ENCODE peak calls at places on chromosome 15, in four cellular contexts. D is HCT116, Y is GM12878, A is H1. L is an unnamed sample.

GRCh38 chr15:65062726-65063125 is 5.1 kb downstream of the RASL12 start:
- DNase-seq in D (no peak), Y (no peak), A (no peak), L (no peak)

GRCh38 chr15:66884661-66885237 is 180.7 kb upstream of the SMAD3 start:
- DNase-seq in D (no peak), Y (no peak), A (peak), L (no peak)

GRCh38 chr15:90126457-90127435 is 24.5 kb upstream of the IDH2 start:
- DNase-seq in D (no peak), Y (no peak), A (peak), L (peak)

GRCh38 chr15:99545605-99546004 is 20.2 kb upstream of the MEF2A start:
- DNase-seq in D (no peak), Y (no peak), A (no peak), L (no peak)

GRCh38 chr15:50884583-50884982 is 23.9 kb upstream of the AP4E1 start:
- DNase-seq in D (no peak), Y (no peak), A (no peak), L (no peak)

GRCh38 chr15:62896969-62897486 is 145.5 kb upstream of the TPM1 start:
- DNase-seq in D (peak), Y (no peak), A (no peak), L (peak)

GRCh38 chr15:71899665-71900064 is 89.3 kb downstream of the NR2E3 start:
- DNase-seq in D (no peak), Y (no peak), A (no peak), L (no peak)

GRCh38 chr15:63538876-63539275 is 34.5 kb downstream of the USP3 start:
- DNase-seq in D (no peak), Y (no peak), A (no peak), L (no peak)

GRCh38 chr15:25796395-25796794 is 66.7 kb downstream of the ATP10A start:
- DNase-seq in D (no peak), Y (no peak), A (no peak), L (no peak)

GRCh38 chr15:73127302-73127936 is 75.2 kb downstream of the NEO1 start:
- DNase-seq in D (peak), Y (peak), A (peak), L (peak)

GRCh38 chr15:25678498-25678865 is 184.6 kb downstream of the ATP10A start:
- DNase-seq in D (no peak), Y (no peak), A (no peak), L (no peak)

GRCh38 chr15:42457445-42458442 is 33.2 kb downstream of the ZNF106 start:
- DNase-seq in D (no peak), Y (peak), A (peak), L (no peak)

GRCh38 chr15:72468103-72468502 is 6.0 kb upstream of the ARIH1 start:
- DNase-seq in D (no peak), Y (no peak), A (no peak), L (no peak)

GRCh38 chr15:39946862-39947261 is 12.9 kb downstream of the EIF2AK4 start:
- DNase-seq in D (no peak), Y (no peak), A (no peak), L (no peak)

GRCh38 chr15:44325568-44325967 is 37.0 kb downstream of the GOLM2 start:
- DNase-seq in D (no peak), Y (no peak), A (no peak), L (no peak)

GRCh38 chr15:58401991-58402649 is 29.7 kb upstream of the LIPC start:
- DNase-seq in D (no peak), Y (no peak), A (no peak), L (no peak)

GRCh38 chr15:51874751-51875644 is 45.5 kb downstream of the TMOD3 start:
- DNase-seq in D (peak), Y (no peak), A (no peak), L (no peak)

GRCh38 chr15:58529041-58529440 is 97.2 kb downstream of the LIPC start:
- DNase-seq in D (no peak), Y (no peak), A (no peak), L (no peak)

GRCh38 chr15:95134306-95135100 is 903.1 kb downstream of the MCTP2 start:
- DNase-seq in D (no peak), Y (no peak), A (no peak), L (no peak)

GRCh38 chr15:66735909-66736305 is 33.9 kb downstream of the SMAD6 start:
- DNase-seq in D (no peak), Y (no peak), A (no peak), L (no peak)

GRCh38 chr15:51533672-51534398 is 88.7 kb downstream of the DMXL2 start:
- DNase-seq in D (no peak), Y (no peak), A (no peak), L (no peak)

GRCh38 chr15:83413054-83413719 is 34.0 kb upstream of the SH3GL3 start:
- DNase-seq in D (no peak), Y (peak), A (no peak), L (no peak)

DNA sequence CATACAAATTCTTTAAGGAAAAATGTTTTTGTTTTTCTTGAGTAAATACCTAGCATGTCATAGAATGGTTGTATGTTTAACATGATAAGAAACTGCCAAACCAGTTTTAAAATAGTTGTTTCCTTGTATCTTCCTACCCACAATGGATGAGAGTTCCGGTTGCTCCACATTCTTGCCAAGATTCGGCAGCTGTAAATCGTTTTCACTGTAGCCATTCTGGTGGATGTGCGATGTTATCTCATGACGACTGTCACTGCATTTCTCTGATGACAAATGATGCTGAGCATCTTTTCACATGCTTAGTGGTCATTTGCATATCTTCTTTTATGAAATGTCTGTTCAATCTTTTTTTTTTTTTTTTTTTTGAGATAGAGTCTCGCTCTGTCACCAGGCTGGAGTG is 36.6 kb upstream of the SH3GL3 start:
- DNase-seq in D (no peak), Y (no peak), A (no peak), L (peak)
- TF ChIP-seq JUND in D (no peak), Y (no peak), A (no peak), L (no peak)

GRCh38 chr15:38698215-38698614 is 133.6 kb upstream of the RASGRP1 start:
- DNase-seq in D (no peak), Y (no peak), A (no peak), L (no peak)

GRCh38 chr15:38696790-38697495 is 132.3 kb upstream of the RASGRP1 start:
- DNase-seq in D (no peak), Y (no peak), A (no peak), L (no peak)

GRCh38 chr15:38692789-38693062 is 128.1 kb upstream of the RASGRP1 start:
- DNase-seq in D (no peak), Y (no peak), A (no peak), L (no peak)

GRCh38 chr15:38695249-38696119 is 130.9 kb upstream of the RASGRP1 start:
- DNase-seq in D (no peak), Y (no peak), A (no peak), L (no peak)

GRCh38 chr15:38696120-38696727 is 131.6 kb upstream of the RASGRP1 start:
- DNase-seq in D (no peak), Y (no peak), A (no peak), L (no peak)
- TF ChIP-seq JUND in D (no peak), Y (no peak), A (no peak), L (no peak)

GRCh38 chr15:57118013-57118799 is 199.8 kb downstream of the TCF12 start:
- DNase-seq in D (peak), Y (no peak), A (no peak), L (no peak)
- TF ChIP-seq JUND in D (no peak), Y (no peak), A (peak), L (no peak)

GRCh38 chr15:80609512-80609946 is 85.6 kb upstream of the ABHD17C start:
- DNase-seq in D (no peak), Y (no peak), A (no peak), L (no peak)
- TF ChIP-seq JUND in D (no peak), Y (no peak), A (no peak), L (no peak)

GRCh38 chr15:68515371-68516095 is 63.3 kb upstream of the CORO2B start:
- DNase-seq in D (no peak), Y (no peak), A (peak), L (no peak)

GRCh38 chr15:68512578-68512977 is 66.2 kb upstream of the CORO2B start:
- DNase-seq in D (no peak), Y (no peak), A (no peak), L (no peak)

GRCh38 chr15:68517285-68517711 is 61.5 kb upstream of the CORO2B start:
- DNase-seq in D (no peak), Y (no peak), A (no peak), L (no peak)

GRCh38 chr15:68518785-68519430 is 59.9 kb upstream of the CORO2B start:
- DNase-seq in D (no peak), Y (no peak), A (no peak), L (no peak)

DNA sequence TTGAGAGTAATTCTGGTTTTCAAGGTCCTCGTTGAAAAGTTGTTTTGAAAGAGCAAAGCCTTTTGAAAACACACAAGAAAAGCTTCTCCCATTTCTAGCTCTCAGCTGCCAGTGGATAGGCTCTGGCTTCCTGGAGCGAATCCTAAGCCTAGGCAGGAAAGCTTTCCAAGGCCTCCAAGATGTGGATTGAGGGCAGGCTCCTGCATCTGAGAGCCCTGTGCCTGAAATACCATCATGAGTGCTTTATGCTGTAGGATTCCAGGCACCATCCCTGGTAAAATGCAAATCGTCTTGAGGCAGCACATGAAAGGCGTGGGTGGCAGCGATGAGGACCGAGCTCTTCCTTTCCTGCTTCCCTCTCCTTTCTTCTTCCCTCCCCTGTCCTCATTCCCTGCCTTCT is 60.7 kb upstream of the CORO2B start:
- DNase-seq in D (no peak), Y (no peak), A (no peak), L (no peak)
- TF ChIP-seq JUND in D (no peak), Y (no peak), A (no peak), L (no peak)

GRCh38 chr15:33021806-33022389 is 172.6 kb downstream of the FMN1 start:
- DNase-seq in D (peak), Y (no peak), A (no peak), L (peak)
- TF ChIP-seq JUND in D (no peak), Y (no peak), A (no peak), L (no peak)

L was measured in T47D.